ENCODE peak calls at places on chromosomes 12 and 14, in six cellular contexts. D is GM06990, Q is left ventricle myocardium inferior, Y is K562, H is progenitor cell of endocrine pancreas, C is PC-9. V is an unnamed sample.
A peak's percentile ranks its signal among the peaks of the same experiment; 100 is the strongest.

GRCh38 chr12:12716151-12716844 is 870 bp upstream of the CDKN1B start:
- DNase-seq in Q (no peak), H (no peak), D (no peak), C (no peak), Y (no peak), V (no peak)

GRCh38 chr12:110590806-110591326 is 7.7 kb upstream of the PPTC7 start:
- DNase-seq in D (peak; percentile 79), Q (no peak), H (no peak), Y (no peak), C (no peak), V (no peak)

GRCh38 chr12:105409881-105410471 is 79.5 kb downstream of the C12orf75 start:
- DNase-seq in Q (peak; percentile 31), C (no peak), Y (no peak), H (no peak), D (no peak), V (no peak)

GRCh38 chr12:46661161-46661845 is 164.5 kb downstream of the SLC38A4 start:
- DNase-seq in H (no peak), Q (no peak), Y (no peak), D (peak; percentile 33), C (peak; percentile 72), V (no peak)

GRCh38 chr12:68334136-68334535 is 2.0 kb upstream of the MDM1 start:
- DNase-seq in C (no peak), Y (no peak), D (no peak), Q (no peak), H (no peak), V (no peak)

GRCh38 chr14:78644824-78645559 is 474.8 kb downstream of the NRXN3 start:
- DNase-seq in D (no peak), C (no peak), H (no peak), Q (no peak), Y (no peak), V (no peak)

GRCh38 chr12:618626-619025 is 44.6 kb downstream of the NINJ2 start:
- DNase-seq in H (no peak), Y (no peak), Q (no peak), D (no peak), C (no peak), V (no peak)

GRCh38 chr14:85566603-85567002 is 36.7 kb downstream of the FLRT2 start:
- DNase-seq in Q (no peak), D (no peak), C (no peak), H (no peak), Y (no peak), V (no peak)

GRCh38 chr12:1054103-1054838 is 63.2 kb downstream of the ERC1 start:
- DNase-seq in Y (no peak), Q (no peak), D (no peak), C (no peak), H (no peak), V (no peak)

GRCh38 chr12:93767524-93767863 is 90.3 kb downstream of the CRADD start:
- DNase-seq in D (no peak), Y (no peak), Q (no peak), C (no peak), H (no peak), V (no peak)

GRCh38 chr12:88624911-88625310 is 44.6 kb upstream of the KITLG start:
- DNase-seq in Y (no peak), H (no peak), Q (no peak), D (no peak), C (no peak), V (no peak)

GRCh38 chr14:69263364-69263763 is 3.4 kb downstream of the GALNT16 start:
- DNase-seq in Y (no peak), C (no peak), H (no peak), D (no peak), Q (peak; percentile 62), V (peak; percentile 26)

GRCh38 chr14:32940066-32940651 is 1.5 kb downstream of the NPAS3 start:
- DNase-seq in Q (no peak), D (no peak), C (no peak), H (no peak), Y (no peak), V (peak; percentile 6)

GRCh38 chr14:35818346-35819115 is 7.6 kb upstream of the BRMS1L start:
- DNase-seq in D (no peak), C (no peak), H (no peak), Q (no peak), Y (peak; percentile 6), V (peak; percentile 11)

GRCh38 chr12:116314477-116314876 is 37.0 kb upstream of the MED13L start:
- DNase-seq in C (no peak), Y (no peak), Q (no peak), H (no peak), D (no peak), V (no peak)

GRCh38 chr12:104456950-104457745 is 400 bp downstream of the CHST11 start:
- DNase-seq in Y (peak; percentile 60), H (peak; percentile 41), C (peak; percentile 42), Q (peak; percentile 64), D (peak; percentile 74), V (peak; percentile 62)

GRCh38 chr14:23638414-23639047 is 2.4 kb downstream of the DHRS2 start:
- DNase-seq in D (no peak), Y (no peak), Q (no peak), C (no peak), H (no peak), V (no peak)

GRCh38 chr14:103386632-103387329 is 1.6 kb downstream of the MARK3 start:
- DNase-seq in Q (no peak), D (no peak), H (no peak), Y (no peak), C (no peak), V (peak; percentile 12)

GRCh38 chr12:131242741-131243496 is 289.2 kb downstream of the ADGRD1 start:
- DNase-seq in D (no peak), Q (no peak), C (no peak), H (no peak), Y (peak; percentile 89), V (no peak)

GRCh38 chr14:100669011-100669412 is 57.7 kb upstream of the DLK1 start:
- DNase-seq in H (no peak), Q (no peak), D (no peak), Y (no peak), C (no peak), V (no peak)

GRCh38 chr14:100671906-100672305 is 54.8 kb upstream of the DLK1 start:
- DNase-seq in Y (no peak), C (no peak), Q (no peak), H (no peak), D (no peak), V (no peak)

GRCh38 chr14:100669468-100669867 is 57.2 kb upstream of the DLK1 start:
- DNase-seq in H (no peak), Y (peak; percentile 70), D (no peak), C (no peak), Q (no peak), V (no peak)

GRCh38 chr14:100671386-100671901 is 55.2 kb upstream of the DLK1 start:
- DNase-seq in C (no peak), D (no peak), Q (no peak), H (no peak), Y (no peak), V (no peak)

DNA sequence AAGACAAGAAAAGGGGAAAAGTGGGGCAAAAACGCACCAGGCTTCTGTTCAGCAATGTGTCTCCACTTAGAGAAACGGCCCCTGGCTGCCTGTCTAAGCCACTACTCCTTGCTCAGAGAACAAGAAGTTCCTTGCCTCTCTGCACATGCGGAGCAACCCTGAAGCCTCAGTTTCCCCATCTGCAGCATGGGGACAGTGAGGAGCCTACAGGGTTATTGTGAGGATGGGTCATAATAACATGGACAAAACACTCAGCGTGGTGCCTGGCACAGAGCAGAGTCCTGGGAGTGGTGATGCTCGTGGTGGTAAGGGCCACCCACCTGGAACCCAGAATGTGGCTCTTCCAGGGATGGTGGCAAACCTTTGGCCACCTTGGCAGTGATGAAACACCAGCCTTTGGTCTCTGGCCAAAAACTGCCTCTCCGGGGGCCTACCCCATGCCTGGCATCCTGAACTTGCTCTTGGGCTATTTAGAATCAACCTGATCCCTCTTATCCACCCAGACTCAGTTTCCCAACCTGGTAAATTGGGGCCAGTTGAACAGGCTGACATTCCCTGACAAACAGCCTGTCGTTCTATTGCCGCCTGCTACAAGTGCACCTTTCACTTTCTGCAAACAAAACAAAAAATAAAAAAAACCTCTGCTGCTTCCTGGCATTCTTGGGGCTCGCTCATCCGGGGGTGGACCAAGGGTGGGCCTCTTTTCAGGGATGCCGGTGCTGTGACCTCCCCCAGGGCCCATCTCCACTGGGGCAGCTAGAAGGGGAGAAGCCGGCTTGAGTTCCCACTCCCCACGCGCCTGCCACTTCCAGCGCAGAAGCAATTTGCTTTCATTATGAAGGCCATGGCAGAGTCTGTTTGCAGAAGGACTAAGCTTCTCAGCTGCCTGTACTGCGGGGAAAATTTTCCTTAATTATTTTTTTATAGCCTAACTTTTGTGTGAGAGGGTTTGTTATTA is 56.4 kb upstream of the DLK1 start:
- DNase-seq in H (no peak), Y (no peak), C (no peak), Q (no peak), D (no peak), V (no peak)
- TF ChIP-seq CTCF in H (no peak), Y (no peak), C (no peak), Q (no peak), D (no peak), V (no peak)

GRCh38 chr12:61993734-61994345 is 266.4 kb upstream of the USP15 start:
- DNase-seq in H (no peak), C (no peak), Q (no peak), Y (no peak), D (no peak), V (peak; percentile 5)
- TF ChIP-seq CTCF in H (peak; percentile 78), C (peak; percentile 59), Q (peak; percentile 49), Y (peak; percentile 49), D (peak; percentile 62), V (peak; percentile 81)

GRCh38 chr12:91319071-91319760 is 136.6 kb upstream of the DCN start:
- DNase-seq in Y (no peak), C (no peak), Q (no peak), H (no peak), D (no peak), V (no peak)

GRCh38 chr12:91316825-91317224 is 134.2 kb upstream of the DCN start:
- DNase-seq in D (no peak), C (no peak), Y (no peak), Q (no peak), H (no peak), V (no peak)

GRCh38 chr12:91316161-91316759 is 133.6 kb upstream of the DCN start:
- DNase-seq in C (no peak), Q (no peak), D (no peak), Y (no peak), H (no peak), V (no peak)

GRCh38 chr12:91317324-91317723 is 134.7 kb upstream of the DCN start:
- DNase-seq in D (no peak), Y (no peak), Q (no peak), H (no peak), C (no peak), V (no peak)
- TF ChIP-seq CTCF in D (no peak), Y (no peak), Q (no peak), H (no peak), C (no peak), V (no peak)

GRCh38 chr14:100141133-100141497 is 18.3 kb downstream of the DEGS2 start:
- DNase-seq in C (no peak), Y (no peak), Q (no peak), H (no peak), D (no peak), V (no peak)

GRCh38 chr14:100138955-100139354 is 20.5 kb downstream of the DEGS2 start:
- DNase-seq in Y (no peak), C (no peak), Q (no peak), H (no peak), D (no peak), V (no peak)

GRCh38 chr14:100142073-100143040 is 17.1 kb downstream of the DEGS2 start:
- DNase-seq in D (no peak), Y (peak; percentile 83), Q (peak; percentile 51), H (peak; percentile 60), C (peak; percentile 86), V (no peak)

GRCh38 chr14:100138082-100138787 is 21.2 kb downstream of the DEGS2 start:
- DNase-seq in C (no peak), Q (no peak), Y (no peak), D (no peak), H (no peak), V (no peak)

GRCh38 chr14:100140452-100141132 is 18.9 kb downstream of the DEGS2 start:
- DNase-seq in C (no peak), Q (no peak), H (peak; percentile 43), D (no peak), Y (peak; percentile 71), V (peak; percentile 63)
- TF ChIP-seq CTCF in C (no peak), Q (no peak), H (peak; percentile 67), D (no peak), Y (peak; percentile 79), V (peak; percentile 47)

V was measured in nephron progenitor cell.